ENCODE peak calls at places on chromosome 17, in six cellular contexts. O is anterior cingulate cortex, L is sciatic nerve, G is fibroblast of lung, T is HuH-7, N is Calu3. Z is an unnamed sample.

GRCh38 chr17:47205419-47205963 is 3.7 kb upstream of the MYL4 start:
- DNase-seq in O (no peak), L (peak), G (peak), T (no peak), N (peak), Z (no peak)

GRCh38 chr17:21817791-21818364 is 125.6 kb downstream of the KCNJ18 start:
- DNase-seq in O (no peak), L (no peak), G (no peak), T (no peak), N (no peak), Z (no peak)

GRCh38 chr17:48462946-48463345 is 32.9 kb upstream of the SKAP1 start:
- DNase-seq in O (no peak), L (no peak), G (no peak), T (no peak), N (no peak), Z (no peak)

GRCh38 chr17:79055197-79055596 is 19.4 kb upstream of the ENGASE start:
- DNase-seq in O (no peak), L (no peak), G (no peak), T (no peak), N (no peak), Z (no peak)

GRCh38 chr17:1498869-1499268 is 6.4 kb upstream of the MYO1C start:
- DNase-seq in O (no peak), L (no peak), G (peak), T (no peak), N (no peak), Z (no peak)

GRCh38 chr17:16912021-16912962 is 59.6 kb downstream of the TNFRSF13B start:
- DNase-seq in O (no peak), L (no peak), G (no peak), T (no peak), N (no peak), Z (no peak)

GRCh38 chr17:49582789-49583188 is 7.1 kb downstream of the NXPH3 start:
- DNase-seq in O (no peak), L (no peak), G (peak), T (no peak), N (no peak), Z (no peak)

GRCh38 chr17:81386141-81386645 is 9.1 kb upstream of the BAHCC1 start:
- DNase-seq in O (no peak), L (peak), G (peak), T (no peak), N (no peak), Z (no peak)

GRCh38 chr17:50848691-50849090 is 13.3 kb downstream of the WFIKKN2 start:
- DNase-seq in O (no peak), L (no peak), G (no peak), T (no peak), N (no peak), Z (no peak)

GRCh38 chr17:72388765-72389473 is 268.1 kb downstream of the SOX9 start:
- DNase-seq in O (no peak), L (no peak), G (peak), T (peak), N (peak), Z (no peak)